ENCODE peak calls at places on chromosomes 3 and 15, in seven cellular contexts. W, X, A, G, S, H and J are unnamed samples.

GRCh38 chr3:128076783-128077624 is 24.8 kb downstream of the SEC61A1 start:
- DNase-seq in W (no peak), X (no peak), A (no peak), G (no peak), S (no peak), H (peak), J (no peak)

GRCh38 chr15:84749111-84749991 is 959 bp downstream of the ZNF592 start:
- DNase-seq in W (no peak), X (no peak), A (no peak), G (peak), S (no peak), H (peak), J (peak)

GRCh38 chr15:69410290-69410874 is 3.8 kb upstream of the KIF23 start:
- DNase-seq in W (no peak), X (peak), A (peak), G (peak), S (no peak), H (no peak), J (peak)

GRCh38 chr3:117977504-117978228 is 1057.0 kb downstream of the IGSF11 start:
- DNase-seq in W (no peak), X (no peak), A (no peak), G (no peak), S (no peak), H (no peak), J (no peak)

GRCh38 chr3:95926904-95927501 is 887.4 kb upstream of the EPHA6 start:
- DNase-seq in W (no peak), X (no peak), A (no peak), G (no peak), S (peak), H (no peak), J (no peak)

GRCh38 chr15:57509121-57509520 is 82.6 kb upstream of the MYZAP start:
- DNase-seq in W (no peak), X (no peak), A (no peak), G (no peak), S (no peak), H (no peak), J (no peak)

GRCh38 chr15:70343961-70344360 is 246.2 kb upstream of the TLE3 start:
- DNase-seq in W (no peak), X (no peak), A (no peak), G (no peak), S (no peak), H (no peak), J (no peak)

GRCh38 chr3:141659821-141660597 is 78.1 kb upstream of the RNF7 start:
- DNase-seq in W (no peak), X (no peak), A (peak), G (no peak), S (no peak), H (peak), J (peak)

GRCh38 chr15:90761629-90762028 is 44.5 kb downstream of the BLM start:
- DNase-seq in W (no peak), X (no peak), A (no peak), G (no peak), S (no peak), H (no peak), J (no peak)

GRCh38 chr3:118970819-118971218 is 63.8 kb downstream of the IGSF11 start:
- DNase-seq in W (no peak), X (no peak), A (no peak), G (no peak), S (no peak), H (no peak), J (peak)

GRCh38 chr3:186821429-186822367 is 15.4 kb upstream of the RFC4 start:
- DNase-seq in W (no peak), X (peak), A (no peak), G (peak), S (no peak), H (peak), J (peak)

GRCh38 chr3:71432044-71432970 is 151.2 kb downstream of the FOXP1 start:
- DNase-seq in W (no peak), X (no peak), A (no peak), G (no peak), S (no peak), H (no peak), J (no peak)

GRCh38 chr15:87739866-87740265 is 516.7 kb downstream of the NTRK3 start:
- DNase-seq in W (no peak), X (no peak), A (no peak), G (no peak), S (no peak), H (no peak), J (no peak)

GRCh38 chr3:12961007-12961725 is 112.1 kb downstream of the IQSEC1 start:
- DNase-seq in W (no peak), X (no peak), A (no peak), G (no peak), S (no peak), H (no peak), J (no peak)

GRCh38 chr3:126498936-126499335 is 18.6 kb downstream of the UROC1 start:
- DNase-seq in W (no peak), X (no peak), A (no peak), G (peak), S (no peak), H (no peak), J (no peak)

GRCh38 chr3:149204390-149204991 is 17.1 kb downstream of the CP start:
- DNase-seq in W (no peak), X (no peak), A (no peak), G (peak), S (no peak), H (no peak), J (no peak)

GRCh38 chr3:104102386-104102785 is 1264.3 kb upstream of the ALCAM start:
- DNase-seq in W (peak), X (peak), A (no peak), G (peak), S (no peak), H (no peak), J (no peak)

GRCh38 chr3:105811518-105812193 is 57.2 kb downstream of the CBLB start:
- DNase-seq in W (no peak), X (no peak), A (no peak), G (no peak), S (no peak), H (no peak), J (no peak)

GRCh38 chr3:117995795-117996194 is 1038.9 kb downstream of the IGSF11 start:
- DNase-seq in W (no peak), X (no peak), A (no peak), G (no peak), S (no peak), H (no peak), J (peak)

GRCh38 chr15:26771917-26772587 is 814 bp downstream of the GABRB3 start:
- DNase-seq in W (no peak), X (no peak), A (no peak), G (no peak), S (no peak), H (no peak), J (peak)

GRCh38 chr15:59687831-59688230 is 1.3 kb downstream of the BNIP2 start:
- DNase-seq in W (peak), X (no peak), A (no peak), G (peak), S (no peak), H (no peak), J (peak)

GRCh38 chr3:197289726-197290125 is 8.7 kb downstream of the DLG1 start:
- DNase-seq in W (no peak), X (no peak), A (no peak), G (no peak), S (no peak), H (no peak), J (no peak)

GRCh38 chr3:72336821-72337479 is 511.3 kb downstream of the SHQ1 start:
- DNase-seq in W (no peak), X (no peak), A (no peak), G (no peak), S (no peak), H (peak), J (peak)

GRCh38 chr3:41640076-41640475 is 321.8 kb downstream of the ULK4 start:
- DNase-seq in W (no peak), X (no peak), A (no peak), G (no peak), S (no peak), H (no peak), J (no peak)

GRCh38 chr3:151467069-151467468 is 6.2 kb upstream of the IGSF10 start:
- DNase-seq in W (no peak), X (no peak), A (no peak), G (no peak), S (no peak), H (no peak), J (no peak)

GRCh38 chr15:101368086-101368780 is 73.2 kb upstream of the SNRPA1 start:
- DNase-seq in W (no peak), X (no peak), A (no peak), G (no peak), S (no peak), H (no peak), J (no peak)

GRCh38 chr15:42595641-42596240 is 20.3 kb downstream of the STARD9 start:
- DNase-seq in W (no peak), X (no peak), A (no peak), G (no peak), S (no peak), H (no peak), J (no peak)

GRCh38 chr15:52559583-52559982 is 9.2 kb downstream of the ARPP19 start:
- DNase-seq in W (no peak), X (no peak), A (no peak), G (no peak), S (no peak), H (no peak), J (no peak)

GRCh38 chr3:32500880-32501784 is 1.5 kb downstream of the CMTM6 start:
- DNase-seq in W (no peak), X (no peak), A (no peak), G (no peak), S (no peak), H (peak), J (peak)

GRCh38 chr3:66480666-66481065 is 20.2 kb downstream of the LRIG1 start:
- DNase-seq in W (peak), X (no peak), A (no peak), G (peak), S (no peak), H (no peak), J (no peak)

GRCh38 chr3:107599755-107600122 is 77.0 kb downstream of the BBX start:
- DNase-seq in W (no peak), X (no peak), A (no peak), G (no peak), S (no peak), H (no peak), J (no peak)

GRCh38 chr3:170899455-170899854 is 9.0 kb downstream of the EIF5A2 start:
- DNase-seq in W (no peak), X (no peak), A (no peak), G (no peak), S (no peak), H (no peak), J (no peak)

GRCh38 chr3:60954049-60954448 is 297.2 kb downstream of the FHIT start:
- DNase-seq in W (no peak), X (no peak), A (no peak), G (no peak), S (no peak), H (no peak), J (no peak)

GRCh38 chr3:14947105-14947885 is at the start of gene NR2C2:
- DNase-seq in W (no peak), X (peak), A (peak), G (peak), S (no peak), H (peak), J (peak)
- TF ChIP-seq JUND in W (no peak), X (no peak), A (no peak), G (no peak), S (no peak), H (peak), J (no peak)

DNA sequence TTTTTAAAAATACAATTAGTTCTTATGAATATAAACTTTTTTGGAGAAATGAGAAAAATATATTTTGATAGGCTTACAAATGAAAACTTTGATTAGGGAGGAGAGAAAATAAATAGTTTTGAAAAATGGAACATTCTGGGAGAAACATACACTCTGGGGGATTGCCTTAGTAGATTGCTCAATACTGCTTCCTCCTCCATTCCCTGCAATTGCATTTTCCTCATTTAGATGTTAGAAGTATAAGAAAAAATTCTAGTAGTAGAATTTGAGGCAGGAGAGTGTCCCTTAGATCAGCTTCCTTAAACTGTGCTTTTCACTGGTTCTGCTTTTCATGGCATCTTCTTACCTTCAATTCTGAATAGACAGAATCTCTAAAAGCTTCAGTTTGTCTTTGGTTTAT is 46.2 kb upstream of the CTDSPL2 start:
- DNase-seq in W (no peak), X (no peak), A (no peak), G (no peak), S (no peak), H (no peak), J (no peak)
- TF ChIP-seq JUND in W (no peak), X (no peak), A (no peak), G (no peak), S (no peak), H (no peak), J (no peak)

DNA sequence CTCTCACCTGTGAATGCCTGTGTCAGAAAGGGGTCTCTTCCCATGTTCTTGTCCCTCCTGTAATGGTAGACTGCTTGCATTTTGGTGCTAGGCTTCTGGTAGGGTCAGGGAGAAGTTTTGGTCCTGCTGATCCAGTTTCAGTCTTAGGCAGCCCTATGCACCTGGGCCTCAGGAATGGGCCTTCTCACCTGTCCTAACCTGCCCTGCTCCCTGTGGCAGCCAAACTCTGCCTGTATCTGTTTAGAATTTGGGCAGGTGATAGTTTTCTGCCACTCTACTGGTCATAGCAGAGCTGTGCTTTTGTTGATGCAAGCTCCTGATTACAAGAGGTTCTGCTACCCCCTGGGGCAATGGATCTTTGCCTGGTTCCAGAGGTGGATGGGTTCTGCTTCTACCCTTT is 118.7 kb downstream of the PLCL2 start:
- DNase-seq in W (no peak), X (no peak), A (no peak), G (no peak), S (no peak), H (no peak), J (no peak)
- TF ChIP-seq JUND in W (no peak), X (no peak), A (no peak), G (no peak), S (no peak), H (no peak), J (no peak)

DNA sequence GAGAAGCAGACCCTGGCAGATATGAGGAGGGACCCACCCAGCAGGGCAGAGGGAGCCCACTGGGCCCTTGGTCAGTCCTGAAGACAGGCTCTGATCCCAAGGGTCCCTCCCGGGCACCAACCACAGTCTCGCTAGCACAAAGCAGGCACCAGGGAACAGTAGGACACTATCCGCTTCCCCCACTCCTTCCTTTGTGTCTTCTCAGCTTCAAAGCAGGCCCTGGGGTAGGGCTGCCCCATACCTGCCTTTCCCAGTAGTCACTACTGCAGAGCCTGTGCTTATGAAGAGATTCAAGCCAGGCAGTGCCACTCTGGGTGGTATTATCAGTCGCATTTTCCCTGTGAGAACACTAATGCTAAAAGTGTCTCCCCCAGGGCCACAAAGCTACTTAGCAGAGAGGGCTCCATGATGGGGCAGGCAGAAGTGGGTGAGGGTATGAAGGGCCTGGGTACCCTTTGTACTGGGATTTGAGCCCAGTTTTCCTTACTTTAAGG is 32.7 kb downstream of the SRPRB start:
- DNase-seq in W (no peak), X (no peak), A (no peak), G (no peak), S (no peak), H (no peak), J (no peak)
- TF ChIP-seq JUND in W (no peak), X (no peak), A (no peak), G (no peak), S (no peak), H (no peak), J (no peak)

GRCh38 chr3:155512867-155513261 is 219.4 kb upstream of the STRIT1 start:
- DNase-seq in W (no peak), X (no peak), A (no peak), G (no peak), S (no peak), H (no peak), J (no peak)
- TF ChIP-seq JUND in W (no peak), X (no peak), A (no peak), G (no peak), S (no peak), H (no peak), J (no peak)

GRCh38 chr3:183745300-183746098 is 47.9 kb downstream of the YEATS2 start:
- DNase-seq in W (no peak), X (no peak), A (peak), G (peak), S (no peak), H (no peak), J (no peak)
- TF ChIP-seq JUND in W (no peak), X (no peak), A (peak), G (no peak), S (no peak), H (no peak), J (no peak)

GRCh38 chr3:122183521-122183892 is at the start of gene CASR:
- DNase-seq in W (no peak), X (no peak), A (no peak), G (no peak), S (no peak), H (no peak), J (no peak)
- TF ChIP-seq JUND in W (no peak), X (no peak), A (no peak), G (no peak), S (no peak), H (no peak), J (no peak)

DNA sequence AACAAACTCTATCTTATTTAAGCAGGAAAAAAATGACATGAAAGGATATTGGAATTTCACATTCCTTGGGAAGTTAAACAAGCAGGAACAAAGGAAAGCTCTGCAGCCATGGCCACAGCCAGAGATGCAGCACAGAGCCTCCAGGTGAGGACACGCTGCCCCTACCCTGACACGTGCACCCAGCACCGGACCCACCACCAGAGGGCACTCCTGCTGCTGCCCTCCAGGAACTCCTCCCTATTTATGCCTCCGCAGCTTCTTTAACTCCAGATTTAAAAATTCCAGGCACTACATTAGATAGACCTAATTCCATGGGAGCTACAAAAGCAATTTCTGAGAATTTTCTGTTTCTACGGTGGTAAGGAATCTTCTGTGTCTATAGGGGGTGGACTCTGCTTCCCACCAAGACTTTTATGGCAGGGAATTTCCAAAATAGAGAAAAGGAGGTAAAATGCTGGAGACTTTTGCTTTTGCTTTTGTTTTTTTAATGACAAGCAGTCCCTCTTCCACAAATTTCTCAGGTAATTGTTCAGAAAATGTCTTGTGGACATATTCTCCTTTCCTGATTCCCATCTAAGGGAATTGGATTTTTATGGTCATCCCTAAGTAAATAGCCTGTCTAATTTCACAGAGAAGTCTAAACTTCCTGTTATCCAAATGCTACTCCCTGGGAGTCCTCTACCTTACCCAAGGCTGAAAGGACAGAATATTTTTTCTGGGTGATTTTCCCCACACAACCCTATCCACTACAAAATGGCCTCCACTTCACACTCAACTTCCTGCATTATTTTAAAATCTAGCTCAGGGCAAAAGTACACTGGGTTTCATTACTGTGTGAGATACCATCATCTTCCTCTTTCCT is 77.3 kb upstream of the ABI3BP start:
- DNase-seq in W (peak), X (peak), A (peak), G (peak), S (peak), H (peak), J (peak)
- TF ChIP-seq JUND in W (no peak), X (no peak), A (no peak), G (no peak), S (no peak), H (no peak), J (no peak)

DNA sequence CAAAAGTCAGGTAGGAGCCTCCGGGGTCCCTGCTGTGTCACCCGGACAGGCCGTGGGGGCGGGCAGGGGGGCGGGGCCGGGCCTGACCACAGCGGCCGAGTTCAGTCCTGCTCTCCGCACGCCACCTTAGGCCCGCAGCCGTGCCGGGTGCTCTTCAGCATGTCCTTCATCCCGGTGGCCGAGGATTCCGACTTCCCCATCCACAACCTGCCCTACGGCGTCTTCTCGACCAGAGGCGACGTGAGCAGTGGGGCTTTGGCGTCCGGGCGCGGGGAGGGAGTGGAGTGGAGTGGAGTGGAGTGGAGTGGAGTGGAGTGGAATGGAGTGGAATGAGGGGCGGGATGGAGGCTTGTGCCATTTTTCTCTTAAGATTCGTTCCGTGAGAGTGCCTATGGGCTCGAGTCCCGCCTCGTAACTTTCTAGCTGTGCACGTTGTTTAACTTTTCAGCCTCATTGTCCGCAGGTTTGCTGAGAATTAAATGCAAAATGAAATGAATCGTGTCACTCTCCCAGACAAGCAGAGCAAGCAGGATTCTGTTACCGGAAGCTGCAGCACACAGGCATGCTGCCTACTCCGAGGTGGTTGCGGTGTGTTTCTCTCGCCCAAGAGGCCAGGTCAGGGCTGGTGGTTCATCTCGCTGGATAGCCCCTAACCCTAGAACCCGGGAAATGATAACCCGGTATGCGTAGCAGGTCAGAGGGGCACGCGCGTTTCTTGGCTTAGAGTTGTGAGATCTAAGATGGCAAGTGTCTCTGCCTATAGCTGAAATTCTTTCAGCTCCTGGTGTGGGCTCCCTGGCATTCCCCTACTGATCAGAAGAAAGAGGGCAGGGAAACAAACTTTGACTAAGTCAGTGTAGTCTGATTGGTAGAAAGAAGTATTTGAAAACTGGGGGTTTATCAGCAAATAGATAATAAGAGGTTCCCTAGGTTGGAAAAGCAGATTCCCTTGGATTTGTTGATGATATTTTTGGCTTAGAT is at the start of gene FAH:
- DNase-seq in W (no peak), X (no peak), A (peak), G (peak), S (no peak), H (no peak), J (peak)
- TF ChIP-seq JUND in W (no peak), X (no peak), A (no peak), G (no peak), S (no peak), H (no peak), J (no peak)

GRCh38 chr3:195165790-195166189 is 105.2 kb downstream of the XXYLT1 start:
- DNase-seq in W (no peak), X (no peak), A (no peak), G (peak), S (no peak), H (peak), J (no peak)
- TF ChIP-seq JUND in W (no peak), X (no peak), A (no peak), G (no peak), S (no peak), H (no peak), J (no peak)